ENCODE peak calls at places on chromosomes 2 and 18, in four cellular contexts. Z is WTC11, T is GM12878, Y is K562. G is an unnamed sample.

GRCh38 chr2:43184339-43184895 is 42.0 kb downstream of the ZFP36L2 start:
- DNase-seq in T (no peak), Z (no peak), Y (peak), G (no peak)

GRCh38 chr2:217932661-217933325 is 70.0 kb downstream of the TNS1 start:
- DNase-seq in Y (no peak), Z (no peak), T (no peak), G (peak)

GRCh38 chr2:25062461-25062860 is 20.6 kb downstream of the EFR3B start:
- DNase-seq in Y (no peak), Z (peak), T (no peak), G (no peak)

GRCh38 chr2:239211391-239212094 is 189.3 kb downstream of the HDAC4 start:
- DNase-seq in T (no peak), Z (no peak), Y (no peak), G (no peak)

GRCh38 chr2:98796775-98797544 is 66.0 kb upstream of the MGAT4A start:
- DNase-seq in Z (no peak), Y (no peak), T (no peak), G (no peak)

GRCh38 chr2:118847447-118848172 is at the start of gene EN1:
- DNase-seq in Z (peak), T (no peak), Y (peak), G (peak)

GRCh38 chr2:52821631-52822030 is 946.0 kb upstream of the CHAC2 start:
- DNase-seq in T (no peak), Z (no peak), Y (no peak), G (no peak)

GRCh38 chr2:147008481-147008880 is 836.3 kb upstream of the ACVR2A start:
- DNase-seq in T (no peak), Y (no peak), Z (no peak), G (no peak)

GRCh38 chr2:239087041-239087710 is 239.3 kb downstream of the TWIST2 start:
- DNase-seq in Z (no peak), T (no peak), Y (no peak), G (no peak)

GRCh38 chr2:169354244-169354643 is 8.1 kb downstream of the LRP2 start:
- DNase-seq in T (no peak), Y (no peak), Z (no peak), G (no peak)

GRCh38 chr2:15947431-15947830 is 7.1 kb downstream of the MYCN start:
- DNase-seq in Y (no peak), Z (no peak), T (no peak), G (no peak)

GRCh38 chr2:48284624-48285212 is 245.2 kb upstream of the STON1 start:
- DNase-seq in Y (no peak), Z (no peak), T (no peak), G (no peak)

GRCh38 chr2:189631849-189632248 is 29.4 kb upstream of the ASNSD1 start:
- DNase-seq in Y (no peak), Z (no peak), T (no peak), G (no peak)

GRCh38 chr2:197850882-197851281 is 46.5 kb downstream of the PLCL1 start:
- DNase-seq in T (no peak), Y (no peak), Z (no peak), G (no peak)

GRCh38 chr18:8659609-8660242 is 45.6 kb upstream of the MTCL1 start:
- DNase-seq in Y (no peak), Z (no peak), T (no peak), G (no peak)

GRCh38 chr2:217165547-217165946 is 305.7 kb upstream of the TNP1 start:
- DNase-seq in Z (no peak), Y (no peak), T (no peak), G (no peak)

GRCh38 chr2:226424971-226425370 is 374.6 kb downstream of the IRS1 start:
- DNase-seq in T (no peak), Z (no peak), Y (no peak), G (no peak)

GRCh38 chr2:226427538-226428307 is 371.9 kb downstream of the IRS1 start:
- DNase-seq in T (no peak), Z (no peak), Y (no peak), G (peak)

GRCh38 chr2:226429476-226429875 is 370.1 kb downstream of the IRS1 start:
- DNase-seq in Z (no peak), Y (no peak), T (no peak), G (no peak)

GRCh38 chr2:226423498-226423960 is 376.1 kb downstream of the IRS1 start:
- DNase-seq in T (no peak), Y (no peak), Z (no peak), G (no peak)

GRCh38 chr2:226426292-226426736 is 373.3 kb downstream of the IRS1 start:
- DNase-seq in T (no peak), Z (no peak), Y (no peak), G (no peak)
- TF ChIP-seq USF1 in T (no peak), Z (no peak), Y (no peak), G (no peak)

DNA sequence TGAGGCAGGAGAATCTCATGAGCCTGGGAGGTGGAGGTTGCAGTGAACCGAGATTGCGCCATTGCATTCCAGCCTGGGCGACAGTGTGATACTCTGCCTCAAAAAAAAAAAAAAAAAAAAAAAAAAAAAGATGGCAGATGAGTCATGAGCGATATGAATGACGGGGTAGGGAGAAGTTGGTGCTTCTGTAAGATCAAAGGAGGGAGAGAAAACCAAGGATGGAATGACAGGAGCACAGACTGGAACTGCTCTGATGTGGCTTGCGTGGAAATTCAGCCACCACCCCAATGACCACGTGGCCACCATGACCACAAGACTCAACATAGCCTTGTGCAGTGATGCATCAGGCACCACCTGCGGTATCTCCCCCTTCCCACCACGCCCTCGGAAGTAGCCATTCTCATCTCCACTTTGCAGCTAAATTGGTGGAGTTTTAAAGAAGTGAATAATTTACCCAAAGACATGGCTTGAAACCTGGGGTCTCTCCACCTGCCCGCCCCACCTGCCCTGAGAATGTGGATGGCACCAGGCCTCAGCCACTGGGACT is 96.0 kb downstream of the ACKR3 start:
- DNase-seq in Z (no peak), Y (no peak), T (no peak), G (no peak)
- TF ChIP-seq USF1 in Z (no peak), Y (no peak), T (no peak), G (no peak)

DNA sequence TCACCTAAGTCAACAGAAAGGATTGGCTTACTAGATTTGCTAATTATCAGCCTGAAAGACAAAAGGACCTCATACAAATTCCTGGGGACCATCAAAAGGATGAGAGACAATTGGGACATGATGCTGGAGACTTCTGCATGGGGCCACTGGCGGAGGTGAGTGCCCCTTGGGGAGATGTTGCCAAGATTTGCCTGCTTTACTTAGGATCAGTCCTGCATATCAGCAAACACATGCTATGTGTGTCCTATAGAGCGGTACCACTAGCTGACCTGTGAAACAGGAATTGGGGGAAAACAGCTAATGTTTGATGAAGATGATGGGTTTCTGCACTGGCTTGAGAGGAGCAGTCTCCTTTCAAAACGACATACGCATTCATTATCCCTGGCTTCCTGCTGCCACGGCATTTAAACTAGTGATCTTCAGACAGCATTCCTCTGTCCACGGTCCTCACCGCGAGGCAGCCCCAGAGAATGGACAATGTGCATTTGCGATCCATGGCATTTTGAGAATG is 104.2 kb downstream of the TGIF1 start:
- DNase-seq in T (no peak), Y (no peak), Z (peak), G (no peak)
- TF ChIP-seq USF1 in T (no peak), Y (no peak), Z (no peak), G (no peak)

GRCh38 chr2:10059016-10059351 is 15.6 kb downstream of the KLF11 start:
- DNase-seq in Z (no peak), Y (no peak), T (no peak), G (no peak)

GRCh38 chr2:10056439-10056838 is 13.1 kb downstream of the KLF11 start:
- DNase-seq in Y (no peak), Z (no peak), T (no peak), G (no peak)

GRCh38 chr2:10057231-10058107 is 14.1 kb downstream of the KLF11 start:
- DNase-seq in Y (peak), T (no peak), Z (peak), G (peak)

GRCh38 chr2:10059552-10060335 is 16.4 kb downstream of the KLF11 start:
- DNase-seq in Y (no peak), Z (no peak), T (no peak), G (peak)

GRCh38 chr2:10058251-10059015 is 15.1 kb downstream of the KLF11 start:
- DNase-seq in Y (peak), T (no peak), Z (peak), G (no peak)
- TF ChIP-seq USF1 in Y (no peak), T (no peak), Z (no peak), G (no peak)

GRCh38 chr2:134454426-134454825 is 200.6 kb downstream of the MGAT5 start:
- DNase-seq in Y (no peak), Z (no peak), T (no peak), G (no peak)
- TF ChIP-seq USF1 in Y (no peak), Z (no peak), T (no peak), G (no peak)

DNA sequence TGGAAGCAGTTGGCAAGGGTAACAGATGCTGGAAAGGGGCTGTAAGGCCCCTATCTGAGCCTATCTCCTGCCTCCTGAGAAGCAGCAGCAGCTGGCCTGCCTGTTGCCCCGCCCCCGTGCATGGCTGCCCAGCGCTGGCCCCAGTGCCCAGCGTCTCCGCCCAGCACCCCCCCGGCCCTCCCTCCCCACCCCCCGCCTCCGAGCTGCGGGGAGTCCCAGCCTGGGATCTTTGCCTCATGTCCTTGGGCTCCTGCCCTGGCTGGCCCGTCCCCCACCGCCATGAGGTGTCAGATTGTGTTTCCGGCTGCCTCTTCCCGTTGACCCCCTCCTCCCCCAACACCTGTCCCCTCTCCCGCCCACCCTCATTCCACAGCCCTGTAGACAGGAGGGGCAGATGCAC is at the start of gene CHRND:
- DNase-seq in T (no peak), Y (no peak), Z (no peak), G (peak)
- TF ChIP-seq USF1 in T (no peak), Y (no peak), Z (no peak), G (no peak)

GRCh38 chr2:204913312-204913711 is 368.0 kb downstream of the PARD3B start:
- DNase-seq in T (no peak), Z (no peak), Y (no peak), G (no peak)
- TF ChIP-seq USF1 in T (no peak), Z (no peak), Y (no peak), G (no peak)

G was measured in SK-N-SH.